ENCODE peak calls at places on chromosomes 5 and 9, in seven cellular contexts. One of them, this sample, is unnamed.

GRCh38 chr9:2461886-2462285 is 159.7 kb upstream of the VLDLR start:
- DNase-seq in stromal cell of bone marrow: no peak
- DNase-seq in activated CD4-positive, alpha-beta T cell treated with anti-CD3 and anti-CD28 coated beads, Interleukin-2, amount 50 U/mL, for 1 hour: no peak
- DNase-seq in skeletal muscle cell: no peak
- DNase-seq in HTR-8/SVneo: no peak
- DNase-seq in iris pigment epithelial cell: no peak
- DNase-seq in dorsolateral prefrontal cortex: no peak
- DNase-seq in this sample: no peak

GRCh38 chr9:134130503-134131375 is 5.1 kb upstream of the WDR5 start:
- DNase-seq in stromal cell of bone marrow: no peak
- DNase-seq in activated CD4-positive, alpha-beta T cell treated with anti-CD3 and anti-CD28 coated beads, Interleukin-2, amount 50 U/mL, for 1 hour: no peak
- DNase-seq in skeletal muscle cell: no peak
- DNase-seq in iris pigment epithelial cell: no peak
- DNase-seq in dorsolateral prefrontal cortex: no peak
- DNase-seq in HTR-8/SVneo: no peak
- DNase-seq in this sample: peak

GRCh38 chr5:124741711-124742496 is 4.5 kb downstream of the ZNF608 start:
- DNase-seq in iris pigment epithelial cell: peak
- DNase-seq in skeletal muscle cell: no peak
- DNase-seq in stromal cell of bone marrow: no peak
- DNase-seq in dorsolateral prefrontal cortex: no peak
- DNase-seq in HTR-8/SVneo: peak
- DNase-seq in activated CD4-positive, alpha-beta T cell treated with anti-CD3 and anti-CD28 coated beads, Interleukin-2, amount 50 U/mL, for 1 hour: no peak
- DNase-seq in this sample: peak

GRCh38 chr5:38765461-38765861 is 80.4 kb upstream of the OSMR start:
- DNase-seq in skeletal muscle cell: no peak
- DNase-seq in HTR-8/SVneo: peak
- DNase-seq in stromal cell of bone marrow: no peak
- DNase-seq in dorsolateral prefrontal cortex: no peak
- DNase-seq in activated CD4-positive, alpha-beta T cell treated with anti-CD3 and anti-CD28 coated beads, Interleukin-2, amount 50 U/mL, for 1 hour: no peak
- DNase-seq in iris pigment epithelial cell: peak
- DNase-seq in this sample: peak

GRCh38 chr5:65825388-65826328 is 100.7 kb upstream of the ERBIN start:
- DNase-seq in HTR-8/SVneo: no peak
- DNase-seq in iris pigment epithelial cell: no peak
- DNase-seq in skeletal muscle cell: no peak
- DNase-seq in activated CD4-positive, alpha-beta T cell treated with anti-CD3 and anti-CD28 coated beads, Interleukin-2, amount 50 U/mL, for 1 hour: no peak
- DNase-seq in dorsolateral prefrontal cortex: no peak
- DNase-seq in stromal cell of bone marrow: no peak
- DNase-seq in this sample: no peak

GRCh38 chr9:16899611-16900010 is 29.1 kb upstream of the BNC2 start:
- DNase-seq in iris pigment epithelial cell: peak
- DNase-seq in dorsolateral prefrontal cortex: no peak
- DNase-seq in stromal cell of bone marrow: no peak
- DNase-seq in HTR-8/SVneo: no peak
- DNase-seq in skeletal muscle cell: no peak
- DNase-seq in activated CD4-positive, alpha-beta T cell treated with anti-CD3 and anti-CD28 coated beads, Interleukin-2, amount 50 U/mL, for 1 hour: no peak
- DNase-seq in this sample: peak

GRCh38 chr9:110555971-110556370 is 23.6 kb downstream of the SVEP1 start:
- DNase-seq in HTR-8/SVneo: peak
- DNase-seq in activated CD4-positive, alpha-beta T cell treated with anti-CD3 and anti-CD28 coated beads, Interleukin-2, amount 50 U/mL, for 1 hour: no peak
- DNase-seq in iris pigment epithelial cell: peak
- DNase-seq in dorsolateral prefrontal cortex: no peak
- DNase-seq in stromal cell of bone marrow: peak
- DNase-seq in skeletal muscle cell: peak
- DNase-seq in this sample: peak

GRCh38 chr9:94780516-94780950 is 54.0 kb downstream of the AOPEP start:
- DNase-seq in HTR-8/SVneo: no peak
- DNase-seq in activated CD4-positive, alpha-beta T cell treated with anti-CD3 and anti-CD28 coated beads, Interleukin-2, amount 50 U/mL, for 1 hour: no peak
- DNase-seq in stromal cell of bone marrow: no peak
- DNase-seq in dorsolateral prefrontal cortex: no peak
- DNase-seq in skeletal muscle cell: no peak
- DNase-seq in iris pigment epithelial cell: no peak
- DNase-seq in this sample: no peak

GRCh38 chr5:147507480-147508126 is 2.3 kb downstream of the DPYSL3 start:
- DNase-seq in HTR-8/SVneo: no peak
- DNase-seq in activated CD4-positive, alpha-beta T cell treated with anti-CD3 and anti-CD28 coated beads, Interleukin-2, amount 50 U/mL, for 1 hour: no peak
- DNase-seq in dorsolateral prefrontal cortex: no peak
- DNase-seq in skeletal muscle cell: no peak
- DNase-seq in stromal cell of bone marrow: peak
- DNase-seq in iris pigment epithelial cell: peak
- DNase-seq in this sample: peak

GRCh38 chr9:117276444-117276843 is 138.4 kb downstream of the ASTN2 start:
- DNase-seq in skeletal muscle cell: no peak
- DNase-seq in HTR-8/SVneo: no peak
- DNase-seq in activated CD4-positive, alpha-beta T cell treated with anti-CD3 and anti-CD28 coated beads, Interleukin-2, amount 50 U/mL, for 1 hour: no peak
- DNase-seq in stromal cell of bone marrow: no peak
- DNase-seq in dorsolateral prefrontal cortex: no peak
- DNase-seq in iris pigment epithelial cell: no peak
- DNase-seq in this sample: no peak

GRCh38 chr9:95406114-95406513 is 88.6 kb upstream of the FANCC start:
- DNase-seq in HTR-8/SVneo: no peak
- DNase-seq in stromal cell of bone marrow: peak
- DNase-seq in activated CD4-positive, alpha-beta T cell treated with anti-CD3 and anti-CD28 coated beads, Interleukin-2, amount 50 U/mL, for 1 hour: no peak
- DNase-seq in dorsolateral prefrontal cortex: no peak
- DNase-seq in iris pigment epithelial cell: peak
- DNase-seq in skeletal muscle cell: peak
- DNase-seq in this sample: peak

GRCh38 chr5:75380099-75380498 is 43.1 kb downstream of the HMGCR start:
- DNase-seq in dorsolateral prefrontal cortex: no peak
- DNase-seq in activated CD4-positive, alpha-beta T cell treated with anti-CD3 and anti-CD28 coated beads, Interleukin-2, amount 50 U/mL, for 1 hour: no peak
- DNase-seq in stromal cell of bone marrow: no peak
- DNase-seq in iris pigment epithelial cell: no peak
- DNase-seq in skeletal muscle cell: no peak
- DNase-seq in HTR-8/SVneo: no peak
- DNase-seq in this sample: no peak

GRCh38 chr5:156497816-156498215 is 170.9 kb downstream of the SGCD start:
- DNase-seq in activated CD4-positive, alpha-beta T cell treated with anti-CD3 and anti-CD28 coated beads, Interleukin-2, amount 50 U/mL, for 1 hour: no peak
- DNase-seq in dorsolateral prefrontal cortex: no peak
- DNase-seq in HTR-8/SVneo: no peak
- DNase-seq in iris pigment epithelial cell: no peak
- DNase-seq in skeletal muscle cell: no peak
- DNase-seq in stromal cell of bone marrow: no peak
- DNase-seq in this sample: peak

GRCh38 chr5:54704825-54705224 is 187.3 kb downstream of the SNX18 start:
- DNase-seq in dorsolateral prefrontal cortex: no peak
- DNase-seq in iris pigment epithelial cell: no peak
- DNase-seq in HTR-8/SVneo: no peak
- DNase-seq in activated CD4-positive, alpha-beta T cell treated with anti-CD3 and anti-CD28 coated beads, Interleukin-2, amount 50 U/mL, for 1 hour: no peak
- DNase-seq in stromal cell of bone marrow: no peak
- DNase-seq in skeletal muscle cell: no peak
- DNase-seq in this sample: no peak

GRCh38 chr5:59799668-59800374 is 93.7 kb downstream of the PDE4D start:
- DNase-seq in stromal cell of bone marrow: peak
- DNase-seq in dorsolateral prefrontal cortex: no peak
- DNase-seq in HTR-8/SVneo: peak
- DNase-seq in activated CD4-positive, alpha-beta T cell treated with anti-CD3 and anti-CD28 coated beads, Interleukin-2, amount 50 U/mL, for 1 hour: no peak
- DNase-seq in iris pigment epithelial cell: peak
- DNase-seq in skeletal muscle cell: no peak
- DNase-seq in this sample: peak

GRCh38 chr5:1106385-1107166 is 5.3 kb downstream of the SLC12A7 start:
- DNase-seq in iris pigment epithelial cell: no peak
- DNase-seq in skeletal muscle cell: no peak
- DNase-seq in dorsolateral prefrontal cortex: no peak
- DNase-seq in HTR-8/SVneo: no peak
- DNase-seq in activated CD4-positive, alpha-beta T cell treated with anti-CD3 and anti-CD28 coated beads, Interleukin-2, amount 50 U/mL, for 1 hour: no peak
- DNase-seq in stromal cell of bone marrow: no peak
- DNase-seq in this sample: no peak

GRCh38 chr9:126320158-126320922 is 6.3 kb upstream of the MVB12B start:
- DNase-seq in HTR-8/SVneo: no peak
- DNase-seq in activated CD4-positive, alpha-beta T cell treated with anti-CD3 and anti-CD28 coated beads, Interleukin-2, amount 50 U/mL, for 1 hour: no peak
- DNase-seq in dorsolateral prefrontal cortex: no peak
- DNase-seq in skeletal muscle cell: no peak
- DNase-seq in iris pigment epithelial cell: no peak
- DNase-seq in stromal cell of bone marrow: no peak
- DNase-seq in this sample: no peak

GRCh38 chr9:35740243-35740642 is 7.8 kb downstream of the CREB3 start:
- DNase-seq in HTR-8/SVneo: no peak
- DNase-seq in iris pigment epithelial cell: no peak
- DNase-seq in skeletal muscle cell: no peak
- DNase-seq in stromal cell of bone marrow: no peak
- DNase-seq in dorsolateral prefrontal cortex: no peak
- DNase-seq in activated CD4-positive, alpha-beta T cell treated with anti-CD3 and anti-CD28 coated beads, Interleukin-2, amount 50 U/mL, for 1 hour: no peak
- DNase-seq in this sample: no peak

GRCh38 chr9:85224729-85225128 is 517.0 kb downstream of the AGTPBP1 start:
- DNase-seq in iris pigment epithelial cell: peak
- DNase-seq in stromal cell of bone marrow: peak
- DNase-seq in HTR-8/SVneo: no peak
- DNase-seq in activated CD4-positive, alpha-beta T cell treated with anti-CD3 and anti-CD28 coated beads, Interleukin-2, amount 50 U/mL, for 1 hour: no peak
- DNase-seq in skeletal muscle cell: peak
- DNase-seq in dorsolateral prefrontal cortex: no peak
- DNase-seq in this sample: no peak

GRCh38 chr9:37938121-37938906 is 34.4 kb upstream of the SLC25A51 start:
- DNase-seq in skeletal muscle cell: peak
- DNase-seq in stromal cell of bone marrow: no peak
- DNase-seq in iris pigment epithelial cell: peak
- DNase-seq in dorsolateral prefrontal cortex: peak
- DNase-seq in activated CD4-positive, alpha-beta T cell treated with anti-CD3 and anti-CD28 coated beads, Interleukin-2, amount 50 U/mL, for 1 hour: no peak
- DNase-seq in HTR-8/SVneo: peak
- DNase-seq in this sample: peak

GRCh38 chr9:69376651-69377050 is 51.6 kb downstream of the ENTREP1 start:
- DNase-seq in iris pigment epithelial cell: peak
- DNase-seq in activated CD4-positive, alpha-beta T cell treated with anti-CD3 and anti-CD28 coated beads, Interleukin-2, amount 50 U/mL, for 1 hour: no peak
- DNase-seq in stromal cell of bone marrow: peak
- DNase-seq in HTR-8/SVneo: peak
- DNase-seq in dorsolateral prefrontal cortex: no peak
- DNase-seq in skeletal muscle cell: peak
- DNase-seq in this sample: peak

GRCh38 chr9:126499911-126500599 is 113.7 kb upstream of the LMX1B start:
- DNase-seq in dorsolateral prefrontal cortex: no peak
- DNase-seq in skeletal muscle cell: no peak
- DNase-seq in activated CD4-positive, alpha-beta T cell treated with anti-CD3 and anti-CD28 coated beads, Interleukin-2, amount 50 U/mL, for 1 hour: no peak
- DNase-seq in HTR-8/SVneo: no peak
- DNase-seq in iris pigment epithelial cell: no peak
- DNase-seq in stromal cell of bone marrow: no peak
- DNase-seq in this sample: no peak

GRCh38 chr9:18985464-18985951 is 47.5 kb downstream of the SAXO1 start:
- DNase-seq in iris pigment epithelial cell: no peak
- DNase-seq in HTR-8/SVneo: no peak
- DNase-seq in activated CD4-positive, alpha-beta T cell treated with anti-CD3 and anti-CD28 coated beads, Interleukin-2, amount 50 U/mL, for 1 hour: no peak
- DNase-seq in stromal cell of bone marrow: no peak
- DNase-seq in dorsolateral prefrontal cortex: no peak
- DNase-seq in skeletal muscle cell: no peak
- DNase-seq in this sample: no peak

GRCh38 chr5:157747766-157748700 is 4.5 kb downstream of the LSM11 start:
- DNase-seq in activated CD4-positive, alpha-beta T cell treated with anti-CD3 and anti-CD28 coated beads, Interleukin-2, amount 50 U/mL, for 1 hour: no peak
- DNase-seq in stromal cell of bone marrow: no peak
- DNase-seq in HTR-8/SVneo: no peak
- DNase-seq in skeletal muscle cell: no peak
- DNase-seq in iris pigment epithelial cell: peak
- DNase-seq in dorsolateral prefrontal cortex: no peak
- DNase-seq in this sample: no peak

GRCh38 chr9:130419521-130420035 is 25.2 kb upstream of the ASS1 start:
- DNase-seq in stromal cell of bone marrow: no peak
- DNase-seq in dorsolateral prefrontal cortex: no peak
- DNase-seq in iris pigment epithelial cell: no peak
- DNase-seq in activated CD4-positive, alpha-beta T cell treated with anti-CD3 and anti-CD28 coated beads, Interleukin-2, amount 50 U/mL, for 1 hour: no peak
- DNase-seq in HTR-8/SVneo: no peak
- DNase-seq in skeletal muscle cell: no peak
- DNase-seq in this sample: no peak

GRCh38 chr5:73155541-73156222 is 17.3 kb upstream of the TMEM174 start:
- DNase-seq in iris pigment epithelial cell: no peak
- DNase-seq in dorsolateral prefrontal cortex: no peak
- DNase-seq in activated CD4-positive, alpha-beta T cell treated with anti-CD3 and anti-CD28 coated beads, Interleukin-2, amount 50 U/mL, for 1 hour: no peak
- DNase-seq in stromal cell of bone marrow: no peak
- DNase-seq in skeletal muscle cell: no peak
- DNase-seq in HTR-8/SVneo: no peak
- DNase-seq in this sample: no peak

GRCh38 chr5:132836852-132837251 is 6.4 kb upstream of the SHROOM1 start:
- DNase-seq in activated CD4-positive, alpha-beta T cell treated with anti-CD3 and anti-CD28 coated beads, Interleukin-2, amount 50 U/mL, for 1 hour: no peak
- DNase-seq in HTR-8/SVneo: no peak
- DNase-seq in skeletal muscle cell: no peak
- DNase-seq in dorsolateral prefrontal cortex: no peak
- DNase-seq in iris pigment epithelial cell: no peak
- DNase-seq in stromal cell of bone marrow: no peak
- DNase-seq in this sample: no peak

GRCh38 chr5:64971538-64971937 is 202.8 kb downstream of the CWC27 start:
- DNase-seq in dorsolateral prefrontal cortex: no peak
- DNase-seq in stromal cell of bone marrow: peak
- DNase-seq in HTR-8/SVneo: no peak
- DNase-seq in iris pigment epithelial cell: peak
- DNase-seq in activated CD4-positive, alpha-beta T cell treated with anti-CD3 and anti-CD28 coated beads, Interleukin-2, amount 50 U/mL, for 1 hour: no peak
- DNase-seq in skeletal muscle cell: no peak
- DNase-seq in this sample: peak

GRCh38 chr9:127887792-127888191 is 10.3 kb upstream of the AK1 start:
- DNase-seq in stromal cell of bone marrow: no peak
- DNase-seq in dorsolateral prefrontal cortex: no peak
- DNase-seq in skeletal muscle cell: no peak
- DNase-seq in iris pigment epithelial cell: no peak
- DNase-seq in activated CD4-positive, alpha-beta T cell treated with anti-CD3 and anti-CD28 coated beads, Interleukin-2, amount 50 U/mL, for 1 hour: no peak
- DNase-seq in HTR-8/SVneo: no peak
- DNase-seq in this sample: no peak

GRCh38 chr9:37061763-37062162 is 27.7 kb upstream of the PAX5 start:
- DNase-seq in dorsolateral prefrontal cortex: no peak
- DNase-seq in iris pigment epithelial cell: no peak
- DNase-seq in activated CD4-positive, alpha-beta T cell treated with anti-CD3 and anti-CD28 coated beads, Interleukin-2, amount 50 U/mL, for 1 hour: no peak
- DNase-seq in stromal cell of bone marrow: peak
- DNase-seq in HTR-8/SVneo: no peak
- DNase-seq in skeletal muscle cell: peak
- DNase-seq in this sample: peak

GRCh38 chr5:26482817-26483375 is 555.5 kb downstream of the CDH9 start:
- DNase-seq in activated CD4-positive, alpha-beta T cell treated with anti-CD3 and anti-CD28 coated beads, Interleukin-2, amount 50 U/mL, for 1 hour: no peak
- DNase-seq in iris pigment epithelial cell: peak
- DNase-seq in dorsolateral prefrontal cortex: peak
- DNase-seq in stromal cell of bone marrow: no peak
- DNase-seq in HTR-8/SVneo: peak
- DNase-seq in skeletal muscle cell: no peak
- DNase-seq in this sample: no peak

GRCh38 chr5:66829826-66830225 is 233.6 kb downstream of the MAST4 start:
- DNase-seq in dorsolateral prefrontal cortex: no peak
- DNase-seq in stromal cell of bone marrow: no peak
- DNase-seq in iris pigment epithelial cell: peak
- DNase-seq in skeletal muscle cell: no peak
- DNase-seq in activated CD4-positive, alpha-beta T cell treated with anti-CD3 and anti-CD28 coated beads, Interleukin-2, amount 50 U/mL, for 1 hour: no peak
- DNase-seq in HTR-8/SVneo: no peak
- DNase-seq in this sample: peak

GRCh38 chr5:149301744-149302380 is 30.2 kb downstream of the AFAP1L1 start:
- DNase-seq in skeletal muscle cell: no peak
- DNase-seq in HTR-8/SVneo: no peak
- DNase-seq in dorsolateral prefrontal cortex: no peak
- DNase-seq in stromal cell of bone marrow: no peak
- DNase-seq in activated CD4-positive, alpha-beta T cell treated with anti-CD3 and anti-CD28 coated beads, Interleukin-2, amount 50 U/mL, for 1 hour: no peak
- DNase-seq in iris pigment epithelial cell: peak
- DNase-seq in this sample: peak

GRCh38 chr9:113566712-113567071 is 103.2 kb downstream of the RGS3 start:
- DNase-seq in activated CD4-positive, alpha-beta T cell treated with anti-CD3 and anti-CD28 coated beads, Interleukin-2, amount 50 U/mL, for 1 hour: no peak
- DNase-seq in stromal cell of bone marrow: no peak
- DNase-seq in iris pigment epithelial cell: no peak
- DNase-seq in dorsolateral prefrontal cortex: no peak
- DNase-seq in HTR-8/SVneo: no peak
- DNase-seq in skeletal muscle cell: no peak
- DNase-seq in this sample: no peak

GRCh38 chr9:20028849-20029231 is 240.0 kb upstream of the SLC24A2 start:
- DNase-seq in dorsolateral prefrontal cortex: no peak
- DNase-seq in activated CD4-positive, alpha-beta T cell treated with anti-CD3 and anti-CD28 coated beads, Interleukin-2, amount 50 U/mL, for 1 hour: no peak
- DNase-seq in HTR-8/SVneo: no peak
- DNase-seq in stromal cell of bone marrow: no peak
- DNase-seq in iris pigment epithelial cell: no peak
- DNase-seq in skeletal muscle cell: no peak
- DNase-seq in this sample: no peak

GRCh38 chr5:39257554-39257953 is 38.2 kb upstream of the FYB1 start:
- DNase-seq in skeletal muscle cell: no peak
- DNase-seq in activated CD4-positive, alpha-beta T cell treated with anti-CD3 and anti-CD28 coated beads, Interleukin-2, amount 50 U/mL, for 1 hour: no peak
- DNase-seq in dorsolateral prefrontal cortex: no peak
- DNase-seq in iris pigment epithelial cell: no peak
- DNase-seq in HTR-8/SVneo: no peak
- DNase-seq in stromal cell of bone marrow: no peak
- DNase-seq in this sample: no peak

GRCh38 chr9:6055213-6055612 is 39.8 kb upstream of the RANBP6 start:
- DNase-seq in HTR-8/SVneo: peak
- DNase-seq in stromal cell of bone marrow: peak
- DNase-seq in skeletal muscle cell: peak
- DNase-seq in activated CD4-positive, alpha-beta T cell treated with anti-CD3 and anti-CD28 coated beads, Interleukin-2, amount 50 U/mL, for 1 hour: peak
- DNase-seq in dorsolateral prefrontal cortex: no peak
- DNase-seq in iris pigment epithelial cell: peak
- DNase-seq in this sample: peak

GRCh38 chr5:148791696-148792095 is 34.7 kb upstream of the ADRB2 start:
- DNase-seq in iris pigment epithelial cell: no peak
- DNase-seq in HTR-8/SVneo: no peak
- DNase-seq in dorsolateral prefrontal cortex: no peak
- DNase-seq in skeletal muscle cell: no peak
- DNase-seq in activated CD4-positive, alpha-beta T cell treated with anti-CD3 and anti-CD28 coated beads, Interleukin-2, amount 50 U/mL, for 1 hour: no peak
- DNase-seq in stromal cell of bone marrow: no peak
- DNase-seq in this sample: no peak

This sample was measured in IMR-90.